ENCODE peak calls at places on chromosomes 11 and 22, in six cellular contexts. X, B, D, O, V and J are unnamed samples.

GRCh38 chr11:61756452-61757212 is 4.2 kb downstream of the MYRF start:
- DNase-seq in X (peak), B (peak), D (peak), O (peak), V (peak), J (peak)

GRCh38 chr11:60334005-60334620 is 7.1 kb downstream of the MS4A6E start:
- DNase-seq in X (peak), B (peak), D (peak), O (peak), V (no peak), J (peak)

GRCh38 chr11:74434528-74434927 is 32.8 kb downstream of the KCNE3 start:
- DNase-seq in X (no peak), B (no peak), D (no peak), O (no peak), V (no peak), J (no peak)

GRCh38 chr11:45815747-45816146 is 10.8 kb downstream of the SLC35C1 start:
- DNase-seq in X (peak), B (peak), D (no peak), O (peak), V (no peak), J (no peak)

GRCh38 chr11:60357771-60358170 is 20.6 kb upstream of the MS4A7 start:
- DNase-seq in X (no peak), B (no peak), D (no peak), O (no peak), V (no peak), J (no peak)

GRCh38 chr22:45216133-45217003 is 24.3 kb downstream of the KIAA0930 start:
- DNase-seq in X (no peak), B (peak), D (no peak), O (no peak), V (peak), J (no peak)

GRCh38 chr11:44833869-44834452 is 107.2 kb downstream of the TSPAN18 start:
- DNase-seq in X (no peak), B (no peak), D (no peak), O (peak), V (no peak), J (no peak)

GRCh38 chr11:34929794-34930763 is 13.7 kb downstream of the PDHX start:
- DNase-seq in X (no peak), B (no peak), D (no peak), O (no peak), V (peak), J (no peak)

GRCh38 chr22:33917744-33918406 is 2.4 kb downstream of the LARGE1 start:
- DNase-seq in X (no peak), B (no peak), D (no peak), O (no peak), V (no peak), J (no peak)

GRCh38 chr11:78039391-78039918 is 16.4 kb upstream of the KCTD14 start:
- DNase-seq in X (no peak), B (no peak), D (no peak), O (no peak), V (no peak), J (peak)

GRCh38 chr11:5783255-5783654 is at the start of gene OR52N5:
- DNase-seq in X (no peak), B (no peak), D (no peak), O (no peak), V (no peak), J (no peak)

GRCh38 chr11:44791546-44791945 is 64.8 kb downstream of the TSPAN18 start:
- DNase-seq in X (no peak), B (no peak), D (no peak), O (no peak), V (no peak), J (no peak)

GRCh38 chr11:78659326-78660319 is 85.0 kb upstream of the NARS2 start:
- DNase-seq in X (no peak), B (no peak), D (no peak), O (no peak), V (peak), J (no peak)

GRCh38 chr11:123509737-123510578 is 79.9 kb downstream of the GRAMD1B start:
- DNase-seq in X (no peak), B (peak), D (no peak), O (peak), V (no peak), J (no peak)

GRCh38 chr22:42697542-42698013 is 23.1 kb downstream of the A4GALT start:
- DNase-seq in X (peak), B (peak), D (no peak), O (peak), V (no peak), J (no peak)

GRCh38 chr11:118145285-118146227 is 7.1 kb downstream of the SCN4B start:
- DNase-seq in X (peak), B (peak), D (peak), O (peak), V (peak), J (peak)

GRCh38 chr11:133269272-133269671 is 263.0 kb downstream of the OPCML start:
- DNase-seq in X (no peak), B (no peak), D (no peak), O (no peak), V (no peak), J (no peak)

GRCh38 chr11:43989162-43989961 is 46.9 kb downstream of the C11orf96 start:
- DNase-seq in X (no peak), B (peak), D (no peak), O (no peak), V (no peak), J (no peak)

GRCh38 chr11:100835854-100836253 is 148.8 kb downstream of the ARHGAP42 start:
- DNase-seq in X (no peak), B (no peak), D (no peak), O (no peak), V (no peak), J (no peak)

GRCh38 chr22:22060200-22061084 is 77.9 kb upstream of the TOP3B start:
- DNase-seq in X (peak), B (peak), D (peak), O (peak), V (peak), J (peak)

GRCh38 chr11:67418476-67419281 is 3.2 kb downstream of the CARNS1 start:
- DNase-seq in X (no peak), B (no peak), D (no peak), O (no peak), V (peak), J (peak)

GRCh38 chr22:28629420-28630184 is 50.0 kb downstream of the TTC28 start:
- DNase-seq in X (peak), B (peak), D (no peak), O (no peak), V (no peak), J (no peak)

GRCh38 chr11:107999759-108000455 is 8.8 kb upstream of the CUL5 start:
- DNase-seq in X (peak), B (peak), D (peak), O (peak), V (no peak), J (peak)
- TF ChIP-seq CTCF in X (peak), B (peak), D (peak), O (peak), V (peak), J (peak)

GRCh38 chr11:1899100-1899499 is 7.4 kb upstream of the PRR33 start:
- DNase-seq in X (no peak), B (no peak), D (no peak), O (no peak), V (no peak), J (no peak)
- TF ChIP-seq CTCF in X (no peak), B (no peak), D (no peak), O (no peak), V (no peak), J (no peak)

DNA sequence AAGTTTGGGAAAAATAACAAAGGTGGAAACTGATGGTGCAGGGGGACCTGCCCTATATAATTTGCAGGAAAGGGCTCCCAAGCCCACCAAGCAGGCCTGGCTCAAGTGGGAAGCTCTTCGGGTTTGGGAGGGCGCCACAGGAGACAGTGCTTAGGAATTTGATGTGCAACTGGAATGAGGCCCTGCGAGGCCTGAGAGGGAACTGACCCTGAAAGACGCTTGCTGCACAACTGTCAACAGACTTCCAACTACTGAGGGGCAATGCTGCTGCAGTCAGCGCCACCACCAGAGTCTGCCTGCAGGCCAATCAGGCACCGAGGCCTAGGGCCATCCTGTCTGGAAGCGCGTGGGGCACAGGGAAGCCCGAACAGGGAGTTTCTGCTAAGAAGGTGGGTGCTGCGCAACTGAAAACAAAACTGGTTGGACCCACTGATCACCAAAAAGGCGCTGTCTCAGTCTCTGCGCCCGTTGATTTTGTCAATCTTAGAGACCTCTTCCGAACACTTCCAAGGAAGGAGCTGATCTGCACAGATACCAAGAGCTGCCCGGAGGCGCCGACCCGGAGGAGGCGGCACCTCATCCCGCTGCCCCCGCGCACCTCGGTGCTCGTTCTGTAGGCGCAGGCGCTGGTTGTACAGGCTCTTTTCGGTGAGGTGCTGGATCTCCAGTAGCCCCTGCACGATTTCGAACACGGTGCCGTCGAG is 667 bp downstream of the DGCR6L start:
- DNase-seq in X (no peak), B (peak), D (no peak), O (no peak), V (no peak), J (no peak)
- TF ChIP-seq CTCF in X (no peak), B (no peak), D (no peak), O (no peak), V (no peak), J (no peak)

DNA sequence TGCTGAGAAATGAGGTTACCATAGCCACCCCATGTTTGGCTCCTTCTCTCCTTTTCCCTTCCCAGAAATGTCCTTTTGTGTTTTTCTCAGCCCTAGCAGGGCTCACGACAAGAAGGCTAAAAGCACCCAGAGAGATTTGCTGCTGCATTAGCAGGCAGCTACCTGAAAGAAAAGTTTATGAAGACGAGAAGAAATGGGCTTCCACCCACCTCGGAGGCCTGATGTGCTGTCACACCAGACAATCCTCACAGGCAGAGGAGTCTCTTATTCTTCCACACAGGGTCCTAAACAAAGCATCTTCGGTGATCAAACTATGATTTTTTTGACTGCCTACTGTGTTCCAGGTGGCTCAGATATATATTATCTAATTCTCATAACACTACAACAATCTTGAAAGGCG is 261.9 kb downstream of the KIRREL3 start:
- DNase-seq in X (no peak), B (no peak), D (no peak), O (no peak), V (no peak), J (no peak)
- TF ChIP-seq CTCF in X (no peak), B (no peak), D (no peak), O (no peak), V (no peak), J (no peak)

GRCh38 chr22:48154169-48154942 is 1391.9 kb downstream of the TBC1D22A start:
- DNase-seq in X (no peak), B (no peak), D (peak), O (no peak), V (no peak), J (no peak)

GRCh38 chr22:48152154-48152775 is 1389.8 kb downstream of the TBC1D22A start:
- DNase-seq in X (no peak), B (no peak), D (no peak), O (no peak), V (no peak), J (no peak)

GRCh38 chr22:48152916-48153315 is 1390.5 kb downstream of the TBC1D22A start:
- DNase-seq in X (no peak), B (no peak), D (no peak), O (no peak), V (no peak), J (no peak)

GRCh38 chr22:48153726-48154125 is 1391.3 kb downstream of the TBC1D22A start:
- DNase-seq in X (no peak), B (no peak), D (no peak), O (no peak), V (no peak), J (no peak)

DNA sequence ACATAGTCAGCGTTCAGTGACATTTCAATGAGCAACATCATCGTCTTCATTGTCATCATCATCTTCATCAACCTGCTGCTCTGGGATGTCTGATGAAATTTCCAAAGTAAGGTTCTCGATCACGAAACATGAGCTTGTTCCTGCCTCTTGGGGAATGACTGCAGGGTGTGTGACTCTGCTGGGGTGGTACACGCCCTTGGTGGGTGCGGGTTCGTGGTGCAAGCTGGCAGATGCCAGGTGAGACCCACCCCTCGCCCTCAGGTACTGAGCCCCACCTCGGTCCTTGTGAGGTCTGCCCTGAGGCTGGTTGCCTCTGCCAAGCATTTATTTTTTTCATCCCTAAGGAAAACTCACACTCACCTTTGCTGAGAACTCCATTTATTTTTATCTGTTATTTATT is 1389.2 kb downstream of the TBC1D22A start:
- DNase-seq in X (no peak), B (no peak), D (no peak), O (no peak), V (no peak), J (no peak)
- TF ChIP-seq CTCF in X (no peak), B (no peak), D (no peak), O (no peak), V (no peak), J (no peak)

GRCh38 chr11:57463596-57464342 is 3.4 kb downstream of the RTN4RL2 start:
- DNase-seq in X (no peak), B (no peak), D (no peak), O (no peak), V (no peak), J (no peak)

GRCh38 chr11:57461841-57462489 is 1.6 kb downstream of the RTN4RL2 start:
- DNase-seq in X (no peak), B (no peak), D (no peak), O (no peak), V (no peak), J (no peak)

GRCh38 chr11:57460756-57461749 is 725 bp downstream of the RTN4RL2 start:
- DNase-seq in X (no peak), B (no peak), D (peak), O (peak), V (peak), J (no peak)

GRCh38 chr11:57464343-57465181 is 4.2 kb downstream of the RTN4RL2 start:
- DNase-seq in X (no peak), B (no peak), D (no peak), O (no peak), V (no peak), J (no peak)

GRCh38 chr11:57462597-57462996 is 2.3 kb downstream of the RTN4RL2 start:
- DNase-seq in X (no peak), B (no peak), D (no peak), O (no peak), V (no peak), J (no peak)
- TF ChIP-seq CTCF in X (no peak), B (no peak), D (no peak), O (no peak), V (peak), J (no peak)